ENCODE peak calls at places on chromosomes 6 and 20, in six cellular contexts. One of them, this sample, is unnamed.

GRCh38 chr20:6008254-6008653 is 45.6 kb downstream of the LRRN4 start:
- DNase-seq in tibial artery: peak
- DNase-seq in fibroblast of lung: peak
- DNase-seq in AG10803: peak
- DNase-seq in B cell: no peak
- DNase-seq in sigmoid colon: peak
- DNase-seq in this sample: no peak

GRCh38 chr20:63217706-63218105 is 1.8 kb upstream of the YTHDF1 start:
- DNase-seq in tibial artery: no peak
- DNase-seq in fibroblast of lung: no peak
- DNase-seq in AG10803: no peak
- DNase-seq in B cell: no peak
- DNase-seq in sigmoid colon: no peak
- DNase-seq in this sample: no peak

GRCh38 chr6:44480097-44480539 is 92.6 kb downstream of the CDC5L start:
- DNase-seq in tibial artery: no peak
- DNase-seq in fibroblast of lung: no peak
- DNase-seq in AG10803: peak
- DNase-seq in B cell: no peak
- DNase-seq in sigmoid colon: no peak
- DNase-seq in this sample: no peak

GRCh38 chr6:26332408-26332807 is 32.6 kb upstream of the BTN3A2 start:
- DNase-seq in tibial artery: no peak
- DNase-seq in fibroblast of lung: no peak
- DNase-seq in AG10803: no peak
- DNase-seq in B cell: no peak
- DNase-seq in sigmoid colon: no peak
- DNase-seq in this sample: no peak

GRCh38 chr20:4794846-4795245 is 73.1 kb downstream of the PRND start:
- DNase-seq in tibial artery: peak
- DNase-seq in fibroblast of lung: peak
- DNase-seq in AG10803: peak
- DNase-seq in B cell: no peak
- DNase-seq in sigmoid colon: no peak
- DNase-seq in this sample: no peak

GRCh38 chr6:3019065-3019464 is 19.4 kb downstream of the NQO2 start:
- DNase-seq in tibial artery: no peak
- DNase-seq in fibroblast of lung: no peak
- DNase-seq in AG10803: no peak
- DNase-seq in B cell: no peak
- DNase-seq in sigmoid colon: no peak
- DNase-seq in this sample: no peak

GRCh38 chr6:87287251-87287650 is 35.1 kb upstream of the SMIM8 start:
- DNase-seq in tibial artery: no peak
- DNase-seq in fibroblast of lung: no peak
- DNase-seq in AG10803: peak
- DNase-seq in B cell: no peak
- DNase-seq in sigmoid colon: no peak
- DNase-seq in this sample: no peak

GRCh38 chr20:38123021-38123587 is 42.0 kb downstream of the TGM2 start:
- DNase-seq in tibial artery: peak
- DNase-seq in fibroblast of lung: peak
- DNase-seq in AG10803: peak
- DNase-seq in B cell: no peak
- DNase-seq in sigmoid colon: peak
- DNase-seq in this sample: no peak

GRCh38 chr6:4281341-4282293 is 146.2 kb upstream of the ECI2 start:
- DNase-seq in tibial artery: no peak
- DNase-seq in fibroblast of lung: peak
- DNase-seq in AG10803: no peak
- DNase-seq in B cell: peak
- DNase-seq in sigmoid colon: peak
- DNase-seq in this sample: no peak

GRCh38 chr6:116173928-116174327 is 48.0 kb upstream of the COL10A1 start:
- DNase-seq in tibial artery: no peak
- DNase-seq in fibroblast of lung: no peak
- DNase-seq in AG10803: no peak
- DNase-seq in B cell: no peak
- DNase-seq in sigmoid colon: no peak
- DNase-seq in this sample: no peak

GRCh38 chr6:27205375-27206278 is 41.9 kb upstream of the PRSS16 start:
- DNase-seq in tibial artery: no peak
- DNase-seq in fibroblast of lung: peak
- DNase-seq in AG10803: no peak
- DNase-seq in B cell: no peak
- DNase-seq in sigmoid colon: no peak
- DNase-seq in this sample: no peak

GRCh38 chr20:46649965-46650542 is 1.2 kb downstream of the SLC13A3 start:
- DNase-seq in tibial artery: no peak
- DNase-seq in fibroblast of lung: no peak
- DNase-seq in AG10803: no peak
- DNase-seq in B cell: no peak
- DNase-seq in sigmoid colon: no peak
- DNase-seq in this sample: no peak

GRCh38 chr6:94071835-94072234 is 652.5 kb upstream of the EPHA7 start:
- DNase-seq in tibial artery: no peak
- DNase-seq in fibroblast of lung: no peak
- DNase-seq in AG10803: no peak
- DNase-seq in B cell: no peak
- DNase-seq in sigmoid colon: no peak
- DNase-seq in this sample: no peak
- TF ChIP-seq CTCF in tibial artery: no peak
- TF ChIP-seq CTCF in fibroblast of lung: no peak
- TF ChIP-seq CTCF in AG10803: no peak
- TF ChIP-seq CTCF in B cell: no peak
- TF ChIP-seq CTCF in sigmoid colon: no peak
- TF ChIP-seq CTCF in this sample: no peak

GRCh38 chr6:108359901-108360882 is 65.3 kb downstream of the AFG1L start:
- DNase-seq in tibial artery: no peak
- DNase-seq in fibroblast of lung: peak
- DNase-seq in AG10803: no peak
- DNase-seq in B cell: no peak
- DNase-seq in sigmoid colon: no peak
- DNase-seq in this sample: no peak
- TF ChIP-seq CTCF in tibial artery: no peak
- TF ChIP-seq CTCF in fibroblast of lung: no peak
- TF ChIP-seq CTCF in AG10803: no peak
- TF ChIP-seq CTCF in B cell: peak
- TF ChIP-seq CTCF in sigmoid colon: no peak
- TF ChIP-seq CTCF in this sample: no peak

DNA sequence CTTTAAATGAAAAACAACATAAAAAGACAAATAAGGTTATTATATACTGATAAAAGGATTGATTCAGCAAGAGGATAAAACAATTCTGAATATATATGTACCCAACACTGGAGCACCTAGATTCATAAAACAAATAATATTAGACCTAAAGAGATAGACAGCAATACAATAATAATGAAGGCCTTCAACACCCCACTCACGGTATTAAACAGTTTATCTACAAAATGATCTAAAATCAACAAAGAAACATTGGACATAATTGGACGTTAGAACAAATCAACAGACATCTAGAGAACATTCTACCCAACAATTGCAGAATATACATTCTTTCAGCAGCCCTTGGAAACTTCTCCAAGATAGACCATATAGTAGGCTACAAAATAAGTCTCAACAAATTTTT is 24.1 kb downstream of the TREM1 start:
- DNase-seq in tibial artery: no peak
- DNase-seq in fibroblast of lung: no peak
- DNase-seq in AG10803: no peak
- DNase-seq in B cell: no peak
- DNase-seq in sigmoid colon: no peak
- DNase-seq in this sample: no peak
- TF ChIP-seq CTCF in tibial artery: no peak
- TF ChIP-seq CTCF in fibroblast of lung: no peak
- TF ChIP-seq CTCF in AG10803: no peak
- TF ChIP-seq CTCF in B cell: no peak
- TF ChIP-seq CTCF in sigmoid colon: no peak
- TF ChIP-seq CTCF in this sample: no peak

GRCh38 chr6:166772518-166772917 is 145.5 kb upstream of the RPS6KA2 start:
- DNase-seq in tibial artery: no peak
- DNase-seq in fibroblast of lung: no peak
- DNase-seq in AG10803: no peak
- DNase-seq in B cell: no peak
- DNase-seq in sigmoid colon: no peak
- DNase-seq in this sample: no peak
- TF ChIP-seq CTCF in tibial artery: no peak
- TF ChIP-seq CTCF in fibroblast of lung: no peak
- TF ChIP-seq CTCF in AG10803: no peak
- TF ChIP-seq CTCF in B cell: no peak
- TF ChIP-seq CTCF in sigmoid colon: no peak
- TF ChIP-seq CTCF in this sample: no peak

DNA sequence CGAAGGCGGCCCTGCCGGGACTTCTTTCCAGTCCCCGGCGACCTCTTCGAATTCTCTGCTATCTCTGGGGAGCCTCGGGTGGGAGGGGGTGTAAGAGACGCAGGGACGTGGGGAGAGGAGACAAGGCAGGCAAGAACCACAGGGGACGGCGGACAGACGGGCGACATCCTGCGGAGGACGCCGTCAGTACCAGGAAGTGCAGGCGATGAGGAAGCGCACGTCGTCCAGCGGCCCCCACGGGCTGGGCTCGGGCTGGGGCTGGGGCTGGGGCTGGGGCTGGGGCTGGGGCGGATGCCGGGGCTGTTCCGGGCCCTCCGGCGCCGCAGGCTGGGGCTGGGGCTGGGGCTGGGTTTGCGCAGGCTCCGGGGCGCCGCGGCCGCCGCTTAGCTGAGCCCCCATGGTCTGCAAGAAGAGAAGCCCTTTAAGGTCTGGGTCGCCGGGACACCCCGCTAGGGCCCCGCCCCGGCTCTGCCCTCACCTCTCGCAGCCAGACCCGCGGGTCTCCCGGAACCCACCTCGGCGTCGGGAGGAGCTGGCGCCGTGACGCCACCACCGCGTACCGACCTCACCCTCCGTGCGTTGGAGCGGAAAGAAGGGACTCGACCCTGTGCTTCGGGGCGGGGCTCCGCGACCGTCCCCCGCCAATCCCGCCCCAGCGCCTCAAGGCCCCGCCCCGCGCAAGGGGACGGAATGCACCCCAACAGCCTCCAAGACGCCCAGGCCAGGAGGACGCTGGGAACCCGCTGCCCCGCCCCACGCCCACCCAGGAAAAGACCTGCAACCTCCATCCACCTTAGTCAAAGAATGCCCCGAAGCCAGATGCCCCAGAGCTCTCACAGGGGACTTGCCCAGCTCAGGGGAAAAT is at the start of gene MMP24OS:
- DNase-seq in tibial artery: peak
- DNase-seq in fibroblast of lung: peak
- DNase-seq in AG10803: peak
- DNase-seq in B cell: peak
- DNase-seq in sigmoid colon: peak
- DNase-seq in this sample: peak
- TF ChIP-seq CTCF in tibial artery: no peak
- TF ChIP-seq CTCF in fibroblast of lung: peak
- TF ChIP-seq CTCF in AG10803: peak
- TF ChIP-seq CTCF in B cell: peak
- TF ChIP-seq CTCF in sigmoid colon: no peak
- TF ChIP-seq CTCF in this sample: no peak

GRCh38 chr6:24571361-24571760 is 74.6 kb downstream of the KIAA0319 start:
- DNase-seq in tibial artery: no peak
- DNase-seq in fibroblast of lung: no peak
- DNase-seq in AG10803: no peak
- DNase-seq in B cell: no peak
- DNase-seq in sigmoid colon: no peak
- DNase-seq in this sample: no peak

GRCh38 chr6:24569811-24570210 is 75.0 kb downstream of the ALDH5A1 start:
- DNase-seq in tibial artery: no peak
- DNase-seq in fibroblast of lung: no peak
- DNase-seq in AG10803: no peak
- DNase-seq in B cell: no peak
- DNase-seq in sigmoid colon: no peak
- DNase-seq in this sample: no peak

GRCh38 chr6:24576452-24576851 is 69.5 kb downstream of the KIAA0319 start:
- DNase-seq in tibial artery: no peak
- DNase-seq in fibroblast of lung: no peak
- DNase-seq in AG10803: no peak
- DNase-seq in B cell: no peak
- DNase-seq in sigmoid colon: no peak
- DNase-seq in this sample: no peak

DNA sequence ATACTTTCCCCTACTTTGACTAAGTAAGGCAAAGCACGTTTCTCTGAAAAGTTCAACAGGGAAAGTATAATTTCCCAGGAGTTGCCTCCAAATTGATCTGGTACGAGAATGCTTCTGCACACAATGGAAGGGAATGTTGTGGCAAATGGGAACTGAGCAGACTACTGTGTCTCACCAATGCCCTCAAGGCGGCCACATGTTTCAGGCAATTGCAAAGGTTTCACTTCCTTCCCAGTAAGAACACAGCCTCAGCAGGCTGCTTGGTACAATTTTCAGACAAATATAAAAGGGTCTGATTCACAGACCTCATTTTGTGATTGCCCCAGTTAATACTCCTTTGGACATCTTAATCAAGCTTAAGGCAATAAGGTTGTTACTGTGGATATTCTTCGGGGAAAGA is 71.2 kb downstream of the KIAA0319 start:
- DNase-seq in tibial artery: peak
- DNase-seq in fibroblast of lung: no peak
- DNase-seq in AG10803: no peak
- DNase-seq in B cell: peak
- DNase-seq in sigmoid colon: no peak
- DNase-seq in this sample: no peak
- TF ChIP-seq CTCF in tibial artery: no peak
- TF ChIP-seq CTCF in fibroblast of lung: no peak
- TF ChIP-seq CTCF in AG10803: no peak
- TF ChIP-seq CTCF in B cell: no peak
- TF ChIP-seq CTCF in sigmoid colon: no peak
- TF ChIP-seq CTCF in this sample: no peak

DNA sequence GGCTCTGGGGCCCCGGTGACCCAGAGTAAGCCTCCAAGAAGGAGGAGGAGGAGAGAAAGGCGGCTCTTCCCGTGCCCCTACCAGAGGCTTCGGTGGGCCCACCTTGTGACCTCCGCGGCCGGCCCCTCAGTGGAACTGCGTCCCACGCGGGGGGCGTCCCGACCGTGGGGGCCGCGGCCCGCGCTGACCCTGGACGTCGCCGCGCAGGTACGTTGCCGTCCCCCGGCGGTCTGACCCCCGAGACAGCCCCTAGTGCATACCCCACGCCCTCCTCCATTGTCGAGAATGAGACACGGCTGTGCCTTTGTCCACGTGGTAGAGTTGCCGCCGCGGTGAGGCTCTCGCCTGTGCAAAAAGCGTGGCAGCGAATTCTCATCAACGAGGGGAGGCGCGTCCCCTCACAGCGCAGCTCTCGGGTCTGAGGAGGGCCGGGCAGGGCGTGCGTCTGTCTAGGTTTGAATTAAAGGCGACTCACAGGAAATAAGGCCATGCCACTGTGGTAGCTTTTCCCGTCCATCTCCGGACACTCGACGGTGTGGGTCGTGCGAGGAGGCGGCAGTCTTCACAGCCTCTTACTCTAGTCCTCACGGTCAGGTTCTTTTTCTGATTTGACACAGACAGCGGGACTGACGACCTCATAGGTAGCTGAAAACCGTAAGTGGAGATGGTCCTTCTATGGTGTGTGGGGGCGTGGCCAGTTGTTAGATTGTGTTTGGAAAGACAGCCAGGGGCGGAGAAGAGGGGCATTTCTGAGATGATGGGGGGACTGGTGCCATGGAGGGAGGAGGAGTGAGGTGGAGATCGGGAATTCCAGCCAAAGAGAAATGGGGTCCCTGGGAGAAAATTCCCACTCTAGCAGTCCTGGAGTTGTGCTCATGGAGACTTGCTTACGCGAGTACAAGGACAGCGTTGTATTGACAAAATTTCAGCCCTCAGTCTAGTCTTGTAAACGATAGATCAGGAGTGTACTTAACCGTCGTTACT is 556 bp downstream of the NXT1 start:
- DNase-seq in tibial artery: peak
- DNase-seq in fibroblast of lung: peak
- DNase-seq in AG10803: peak
- DNase-seq in B cell: peak
- DNase-seq in sigmoid colon: peak
- DNase-seq in this sample: no peak
- TF ChIP-seq CTCF in tibial artery: no peak
- TF ChIP-seq CTCF in fibroblast of lung: no peak
- TF ChIP-seq CTCF in AG10803: no peak
- TF ChIP-seq CTCF in B cell: no peak
- TF ChIP-seq CTCF in sigmoid colon: no peak
- TF ChIP-seq CTCF in this sample: no peak

This sample was measured in natural killer cell.